ENCODE peak calls at places on chromosomes 13 and 19, in four cellular contexts. J, K, G and R are unnamed samples.

GRCh38 chr13:79679334-79679733 is 198.4 kb downstream of the NDFIP2 start:
- DNase-seq in J (peak), K (peak), G (peak), R (peak)

GRCh38 chr19:52897149-52897935 is at the start of gene ZNF320:
- DNase-seq in J (peak), K (peak), G (peak), R (peak)

GRCh38 chr19:23261496-23262020 is 11.4 kb upstream of the ZNF724 start:
- DNase-seq in J (no peak), K (no peak), G (no peak), R (no peak)

GRCh38 chr19:7535993-7536685 is 622 bp downstream of the PNPLA6 start:
- DNase-seq in J (peak), K (no peak), G (no peak), R (no peak)

GRCh38 chr13:20566424-20566916 is 487 bp upstream of the IFT88 start:
- DNase-seq in J (no peak), K (peak), G (peak), R (peak)

GRCh38 chr19:23254141-23254910 is 4.1 kb upstream of the ZNF724 start:
- DNase-seq in J (no peak), K (no peak), G (no peak), R (peak)

GRCh38 chr13:74661851-74662250 is 527.6 kb upstream of the KLF12 start:
- DNase-seq in J (no peak), K (no peak), G (no peak), R (no peak)

GRCh38 chr13:53206455-53206854 is 177.8 kb downstream of the OLFM4 start:
- DNase-seq in J (no peak), K (no peak), G (no peak), R (peak)

GRCh38 chr13:93794197-93794885 is 567.7 kb downstream of the GPC6 start:
- DNase-seq in J (no peak), K (peak), G (no peak), R (no peak)

GRCh38 chr13:87975035-87975434 is 303.9 kb downstream of the SLITRK5 start:
- DNase-seq in J (no peak), K (no peak), G (no peak), R (no peak)

GRCh38 chr13:44240611-44241010 is 133.0 kb upstream of the SERP2 start:
- DNase-seq in J (no peak), K (no peak), G (no peak), R (no peak)
- H3K56ac ChIP-seq in J (no peak), K (no peak), G (no peak), R (no peak)

GRCh38 chr13:23870356-23871146 is 18.6 kb downstream of the MIPEP start:
- DNase-seq in J (no peak), K (no peak), G (no peak), R (no peak)

GRCh38 chr13:23866420-23867026 is 22.7 kb downstream of the MIPEP start:
- DNase-seq in J (no peak), K (peak), G (no peak), R (peak)

GRCh38 chr13:23865898-23866297 is 23.3 kb downstream of the MIPEP start:
- DNase-seq in J (no peak), K (no peak), G (no peak), R (no peak)

GRCh38 chr13:23867027-23867491 is 22.1 kb downstream of the MIPEP start:
- DNase-seq in J (peak), K (peak), G (no peak), R (peak)

DNA sequence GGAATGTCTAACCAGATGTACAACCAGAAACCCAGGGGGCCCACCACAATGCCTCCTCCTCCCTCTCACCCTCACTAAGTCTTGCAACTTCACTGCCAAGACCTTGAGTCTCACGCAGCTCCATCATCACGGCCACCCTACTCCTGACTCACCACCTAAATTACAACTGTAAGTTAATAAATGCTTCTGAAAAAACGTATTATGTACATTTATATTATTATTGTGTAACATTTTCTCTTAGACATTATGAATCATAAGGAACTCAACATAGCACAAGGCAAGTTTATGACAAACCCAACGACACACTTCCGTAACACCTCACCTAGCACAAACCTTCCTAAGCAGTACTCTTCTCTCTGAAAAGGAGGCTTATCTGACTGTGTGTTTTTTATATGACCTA is 20.7 kb downstream of the MIPEP start:
- DNase-seq in J (no peak), K (peak), G (no peak), R (no peak)
- H3K56ac ChIP-seq in J (no peak), K (no peak), G (no peak), R (no peak)

DNA sequence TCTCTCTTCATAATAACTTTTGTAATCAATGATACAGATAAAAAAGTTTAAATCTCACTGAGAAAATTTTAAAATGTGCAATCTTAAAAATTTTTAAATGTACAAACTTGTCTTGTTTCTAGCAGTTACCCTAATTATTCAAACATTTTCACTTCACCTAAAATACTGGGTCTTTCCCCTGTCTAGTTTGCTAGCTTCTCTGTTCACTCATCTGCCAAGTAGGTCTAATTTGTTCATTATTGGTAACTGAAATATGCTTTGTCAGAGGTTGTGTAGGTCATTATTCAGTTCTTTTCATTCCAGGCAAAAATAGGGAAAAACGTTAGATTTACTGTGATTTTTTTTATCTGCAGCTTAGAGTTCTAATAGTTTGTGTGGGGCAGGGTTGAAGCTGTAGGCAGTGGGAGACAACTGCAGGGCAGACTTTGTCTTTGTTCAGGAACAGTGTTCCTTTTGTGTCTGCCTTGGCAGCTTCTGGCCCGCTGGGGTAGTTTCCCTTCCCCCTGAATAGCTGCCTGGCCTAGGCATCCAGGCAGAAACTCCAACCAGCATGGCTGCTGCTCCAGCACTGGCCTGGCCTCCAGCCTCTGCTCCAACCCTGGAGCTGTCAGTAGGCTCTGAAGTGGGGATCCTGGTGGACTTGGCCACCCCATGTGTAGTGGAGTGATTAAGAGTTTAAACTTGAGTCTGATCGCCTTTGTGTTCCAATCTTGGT is 48.5 kb downstream of the WDFY2 start:
- DNase-seq in J (peak), K (no peak), G (no peak), R (peak)
- H3K56ac ChIP-seq in J (no peak), K (no peak), G (no peak), R (no peak)

GRCh38 chr19:1354496-1355257 is 29.0 kb upstream of the NDUFS7 start:
- DNase-seq in J (peak), K (peak), G (peak), R (peak)

GRCh38 chr19:1351324-1351947 is 32.3 kb upstream of the NDUFS7 start:
- DNase-seq in J (no peak), K (no peak), G (no peak), R (no peak)

GRCh38 chr19:1355258-1355973 is 28.3 kb upstream of the NDUFS7 start:
- DNase-seq in J (no peak), K (no peak), G (no peak), R (peak)

GRCh38 chr19:1350861-1351260 is 32.8 kb upstream of the NDUFS7 start:
- DNase-seq in J (no peak), K (no peak), G (no peak), R (no peak)

GRCh38 chr19:1353144-1353543 is 30.6 kb upstream of the NDUFS7 start:
- DNase-seq in J (no peak), K (no peak), G (no peak), R (no peak)
- H3K56ac ChIP-seq in J (no peak), K (no peak), G (no peak), R (no peak)